ENCODE peak calls at places on chromosome 6, in six cellular contexts. One of them, this sample, is unnamed.

GRCh38 chr6:31534521-31535040 is 5.8 kb downstream of the MCCD1 start:
- DNase-seq in K562: no peak
- DNase-seq in A549: no peak
- DNase-seq in HepG2: no peak
- DNase-seq in GM12878: no peak
- DNase-seq in endothelial cell of umbilical vein: no peak
- DNase-seq in this sample: no peak

GRCh38 chr6:121247386-121247785 is 86.9 kb downstream of the TBC1D32 start:
- DNase-seq in K562: no peak
- DNase-seq in A549: no peak
- DNase-seq in HepG2: no peak
- DNase-seq in GM12878: no peak
- DNase-seq in endothelial cell of umbilical vein: no peak
- DNase-seq in this sample: no peak

GRCh38 chr6:132322398-132322797 is 78.9 kb downstream of the MOXD1 start:
- DNase-seq in K562: no peak
- DNase-seq in A549: no peak
- DNase-seq in HepG2: no peak
- DNase-seq in GM12878: no peak
- DNase-seq in endothelial cell of umbilical vein: no peak
- DNase-seq in this sample: no peak

GRCh38 chr6:36504982-36505381 is 42.3 kb downstream of the STK38 start:
- DNase-seq in K562: no peak
- DNase-seq in A549: no peak
- DNase-seq in HepG2: no peak
- DNase-seq in GM12878: no peak
- DNase-seq in endothelial cell of umbilical vein: no peak
- DNase-seq in this sample: no peak

GRCh38 chr6:132304891-132305305 is 96.4 kb downstream of the MOXD1 start:
- DNase-seq in K562: no peak
- DNase-seq in A549: no peak
- DNase-seq in HepG2: no peak
- DNase-seq in GM12878: no peak
- DNase-seq in endothelial cell of umbilical vein: no peak
- DNase-seq in this sample: no peak

GRCh38 chr6:40732878-40733277 is 145.7 kb upstream of the LRFN2 start:
- DNase-seq in K562: no peak
- DNase-seq in A549: no peak
- DNase-seq in HepG2: no peak
- DNase-seq in GM12878: no peak
- DNase-seq in endothelial cell of umbilical vein: peak; percentile 71
- DNase-seq in this sample: no peak

GRCh38 chr6:123994891-123995635 is 191.4 kb downstream of the NKAIN2 start:
- DNase-seq in K562: no peak
- DNase-seq in A549: no peak
- DNase-seq in HepG2: no peak
- DNase-seq in GM12878: no peak
- DNase-seq in endothelial cell of umbilical vein: no peak
- DNase-seq in this sample: no peak

GRCh38 chr6:17505062-17505476 is 95.0 kb upstream of the FAM8A1 start:
- DNase-seq in K562: no peak
- DNase-seq in A549: peak; percentile 16
- DNase-seq in HepG2: peak; percentile 15
- DNase-seq in GM12878: no peak
- DNase-seq in endothelial cell of umbilical vein: peak; percentile 25
- DNase-seq in this sample: peak; percentile 14

GRCh38 chr6:80771941-80772340 is 665.5 kb downstream of the BCKDHB start:
- DNase-seq in K562: no peak
- DNase-seq in A549: no peak
- DNase-seq in HepG2: no peak
- DNase-seq in GM12878: no peak
- DNase-seq in endothelial cell of umbilical vein: peak; percentile 18
- DNase-seq in this sample: peak; percentile 41

GRCh38 chr6:84441456-84441855 is 214.0 kb upstream of the CEP162 start:
- DNase-seq in K562: no peak
- DNase-seq in A549: no peak
- DNase-seq in HepG2: no peak
- DNase-seq in GM12878: no peak
- DNase-seq in endothelial cell of umbilical vein: no peak
- DNase-seq in this sample: no peak

GRCh38 chr6:143581835-143582480 is 70.4 kb upstream of the FUCA2 start:
- DNase-seq in K562: no peak
- DNase-seq in A549: no peak
- DNase-seq in HepG2: peak; percentile 42
- DNase-seq in GM12878: no peak
- DNase-seq in endothelial cell of umbilical vein: no peak
- DNase-seq in this sample: no peak

GRCh38 chr6:166782541-166782940 is 155.5 kb upstream of the RPS6KA2 start:
- DNase-seq in K562: no peak
- DNase-seq in A549: no peak
- DNase-seq in HepG2: no peak
- DNase-seq in GM12878: no peak
- DNase-seq in endothelial cell of umbilical vein: no peak
- DNase-seq in this sample: no peak

GRCh38 chr6:49326337-49326736 is 136.7 kb downstream of the MMUT start:
- DNase-seq in K562: no peak
- DNase-seq in A549: peak; percentile 10
- DNase-seq in HepG2: no peak
- DNase-seq in GM12878: no peak
- DNase-seq in endothelial cell of umbilical vein: peak; percentile 95
- DNase-seq in this sample: no peak

GRCh38 chr6:111414373-111414772 is 68.6 kb downstream of the REV3L start:
- DNase-seq in K562: no peak
- DNase-seq in A549: no peak
- DNase-seq in HepG2: no peak
- DNase-seq in GM12878: no peak
- DNase-seq in endothelial cell of umbilical vein: no peak
- DNase-seq in this sample: no peak

GRCh38 chr6:106110167-106110826 is 24.2 kb downstream of the PRDM1 start:
- DNase-seq in K562: no peak
- DNase-seq in A549: peak; percentile 42
- DNase-seq in HepG2: no peak
- DNase-seq in GM12878: no peak
- DNase-seq in endothelial cell of umbilical vein: no peak
- DNase-seq in this sample: no peak

GRCh38 chr6:70151616-70152015 is 151.3 kb downstream of the COL9A1 start:
- DNase-seq in K562: no peak
- DNase-seq in A549: no peak
- DNase-seq in HepG2: no peak
- DNase-seq in GM12878: no peak
- DNase-seq in endothelial cell of umbilical vein: no peak
- DNase-seq in this sample: no peak

GRCh38 chr6:109202409-109203264 is 107.3 kb downstream of the CEP57L1 start:
- DNase-seq in K562: no peak
- DNase-seq in A549: no peak
- DNase-seq in HepG2: no peak
- DNase-seq in GM12878: no peak
- DNase-seq in endothelial cell of umbilical vein: no peak
- DNase-seq in this sample: no peak

GRCh38 chr6:147756000-147756399 is 247.5 kb downstream of the SAMD5 start:
- DNase-seq in K562: no peak
- DNase-seq in A549: no peak
- DNase-seq in HepG2: no peak
- DNase-seq in GM12878: no peak
- DNase-seq in endothelial cell of umbilical vein: no peak
- DNase-seq in this sample: no peak

GRCh38 chr6:33935439-33936080 is 131.8 kb upstream of the MLN start:
- DNase-seq in K562: no peak
- DNase-seq in A549: no peak
- DNase-seq in HepG2: no peak
- DNase-seq in GM12878: no peak
- DNase-seq in endothelial cell of umbilical vein: no peak
- DNase-seq in this sample: no peak

GRCh38 chr6:6712258-6712978 is 123.9 kb downstream of the LY86 start:
- DNase-seq in K562: peak; percentile 91
- DNase-seq in A549: peak; percentile 83
- DNase-seq in HepG2: peak; percentile 83
- DNase-seq in GM12878: no peak
- DNase-seq in endothelial cell of umbilical vein: no peak
- DNase-seq in this sample: peak; percentile 97

GRCh38 chr6:158910484-158911075 is 89.4 kb downstream of the RSPH3 start:
- DNase-seq in K562: no peak
- DNase-seq in A549: no peak
- DNase-seq in HepG2: no peak
- DNase-seq in GM12878: peak; percentile 54
- DNase-seq in endothelial cell of umbilical vein: no peak
- DNase-seq in this sample: no peak

GRCh38 chr6:28947067-28947765 is 23.4 kb upstream of the TRIM27 start:
- DNase-seq in K562: no peak
- DNase-seq in A549: no peak
- DNase-seq in HepG2: no peak
- DNase-seq in GM12878: no peak
- DNase-seq in endothelial cell of umbilical vein: no peak
- DNase-seq in this sample: no peak

GRCh38 chr6:110859335-110859792 is 15.2 kb upstream of the AMD1 start:
- DNase-seq in K562: no peak
- DNase-seq in A549: no peak
- DNase-seq in HepG2: no peak
- DNase-seq in GM12878: no peak
- DNase-seq in endothelial cell of umbilical vein: no peak
- DNase-seq in this sample: peak; percentile 91

GRCh38 chr6:132132911-132133639 is 181.9 kb upstream of the CCN2 start:
- DNase-seq in K562: no peak
- DNase-seq in A549: no peak
- DNase-seq in HepG2: no peak
- DNase-seq in GM12878: no peak
- DNase-seq in endothelial cell of umbilical vein: peak; percentile 83
- DNase-seq in this sample: no peak

GRCh38 chr6:99520855-99521556 is 5.8 kb upstream of the USP45 start:
- DNase-seq in K562: peak; percentile 87
- DNase-seq in A549: peak; percentile 83
- DNase-seq in HepG2: peak; percentile 74
- DNase-seq in GM12878: no peak
- DNase-seq in endothelial cell of umbilical vein: peak; percentile 90
- DNase-seq in this sample: peak; percentile 94

GRCh38 chr6:99519446-99519845 is 4.2 kb upstream of the USP45 start:
- DNase-seq in K562: no peak
- DNase-seq in A549: no peak
- DNase-seq in HepG2: no peak
- DNase-seq in GM12878: no peak
- DNase-seq in endothelial cell of umbilical vein: no peak
- DNase-seq in this sample: no peak

GRCh38 chr6:99521557-99522286 is 6.5 kb upstream of the USP45 start:
- DNase-seq in K562: peak; percentile 55
- DNase-seq in A549: peak; percentile 2
- DNase-seq in HepG2: peak; percentile 6
- DNase-seq in GM12878: no peak
- DNase-seq in endothelial cell of umbilical vein: no peak
- DNase-seq in this sample: no peak

GRCh38 chr6:99522531-99522930 is 7.3 kb upstream of the USP45 start:
- DNase-seq in K562: no peak
- DNase-seq in A549: peak; percentile 68
- DNase-seq in HepG2: peak; percentile 72
- DNase-seq in GM12878: no peak
- DNase-seq in endothelial cell of umbilical vein: no peak
- DNase-seq in this sample: peak; percentile 79
- TF ChIP-seq MYC in K562: no peak
- TF ChIP-seq MYC in A549: no peak
- TF ChIP-seq MYC in HepG2: no peak
- TF ChIP-seq MYC in GM12878: no peak
- TF ChIP-seq MYC in endothelial cell of umbilical vein: no peak
- TF ChIP-seq MYC in this sample: no peak

GRCh38 chr6:148857817-148858390 is 111.1 kb downstream of the UST start:
- DNase-seq in K562: no peak
- DNase-seq in A549: no peak
- DNase-seq in HepG2: no peak
- DNase-seq in GM12878: no peak
- DNase-seq in endothelial cell of umbilical vein: no peak
- DNase-seq in this sample: no peak
- TF ChIP-seq MYC in K562: no peak
- TF ChIP-seq MYC in A549: no peak
- TF ChIP-seq MYC in HepG2: no peak
- TF ChIP-seq MYC in GM12878: no peak
- TF ChIP-seq MYC in endothelial cell of umbilical vein: no peak
- TF ChIP-seq MYC in this sample: no peak

GRCh38 chr6:142047934-142048592 is 84.7 kb upstream of the GJE1 start:
- DNase-seq in K562: no peak
- DNase-seq in A549: no peak
- DNase-seq in HepG2: no peak
- DNase-seq in GM12878: no peak
- DNase-seq in endothelial cell of umbilical vein: no peak
- DNase-seq in this sample: no peak

GRCh38 chr6:142051404-142051803 is 81.3 kb upstream of the GJE1 start:
- DNase-seq in K562: no peak
- DNase-seq in A549: no peak
- DNase-seq in HepG2: no peak
- DNase-seq in GM12878: no peak
- DNase-seq in endothelial cell of umbilical vein: no peak
- DNase-seq in this sample: no peak

GRCh38 chr6:142048593-142048980 is 84.1 kb upstream of the GJE1 start:
- DNase-seq in K562: no peak
- DNase-seq in A549: no peak
- DNase-seq in HepG2: no peak
- DNase-seq in GM12878: no peak
- DNase-seq in endothelial cell of umbilical vein: no peak
- DNase-seq in this sample: no peak

DNA sequence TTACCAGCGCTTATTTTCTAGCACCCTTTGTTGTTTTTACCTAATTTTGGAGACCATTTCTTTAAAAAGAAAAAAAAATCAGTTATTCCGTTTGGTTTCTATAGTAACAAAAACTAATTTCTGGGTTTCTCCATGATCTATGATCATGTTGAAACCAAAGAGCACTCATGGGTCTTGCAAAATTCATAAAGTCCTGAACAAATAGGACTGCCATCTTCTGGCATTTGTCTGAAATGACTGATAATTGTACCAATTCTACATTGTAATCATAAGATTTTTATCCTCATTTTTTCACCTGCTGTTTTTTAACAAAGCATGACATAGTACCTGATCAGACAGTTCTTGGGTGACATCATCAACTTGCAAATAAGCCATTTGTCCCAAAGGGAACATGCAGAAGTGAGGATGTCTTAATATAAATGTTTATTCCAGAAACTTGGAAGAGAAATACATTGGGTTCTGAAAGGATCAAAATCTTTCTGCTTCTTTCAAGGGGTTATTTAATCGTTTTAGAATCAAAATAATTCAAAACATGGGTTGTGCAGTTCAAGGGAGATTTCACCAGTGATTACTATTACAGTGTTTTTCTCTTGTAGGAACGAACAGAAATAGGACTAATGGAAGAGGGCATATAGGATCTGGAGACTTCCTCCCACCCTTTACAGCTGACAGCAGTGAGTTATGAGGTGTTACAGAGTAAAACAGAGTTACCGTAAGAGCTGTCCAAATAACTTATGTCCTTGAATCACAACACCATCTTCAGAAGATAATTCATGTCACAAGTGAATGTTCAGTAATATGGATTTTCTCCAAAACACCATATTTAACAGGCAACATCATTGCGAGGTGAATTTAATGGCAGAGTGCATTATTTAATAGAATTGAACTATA is 87.1 kb upstream of the GJE1 start:
- DNase-seq in K562: no peak
- DNase-seq in A549: peak; percentile 15
- DNase-seq in HepG2: no peak
- DNase-seq in GM12878: no peak
- DNase-seq in endothelial cell of umbilical vein: peak; percentile 26
- DNase-seq in this sample: peak; percentile 14
- TF ChIP-seq MYC in K562: no peak
- TF ChIP-seq MYC in A549: no peak
- TF ChIP-seq MYC in HepG2: no peak
- TF ChIP-seq MYC in GM12878: no peak
- TF ChIP-seq MYC in endothelial cell of umbilical vein: no peak
- TF ChIP-seq MYC in this sample: no peak

GRCh38 chr6:85470023-85470410 is 20.1 kb downstream of the NT5E start:
- DNase-seq in K562: no peak
- DNase-seq in A549: no peak
- DNase-seq in HepG2: no peak
- DNase-seq in GM12878: no peak
- DNase-seq in endothelial cell of umbilical vein: no peak
- DNase-seq in this sample: peak; percentile 74
- TF ChIP-seq MYC in K562: no peak
- TF ChIP-seq MYC in A549: no peak
- TF ChIP-seq MYC in HepG2: no peak
- TF ChIP-seq MYC in GM12878: no peak
- TF ChIP-seq MYC in endothelial cell of umbilical vein: no peak
- TF ChIP-seq MYC in this sample: no peak